ENCODE peak calls at places on chromosomes 1 and 21, in eight cellular contexts. K is uterus, C is left ventricle myocardium inferior, E is colonic mucosa, B is K562, O is ascending aorta, N is hepatocyte, U is psoas muscle. Y is an unnamed sample.

GRCh38 chr1:156641761-156642264 is at the start of gene BCAN:
- DNase-seq in O (no peak), C (peak; percentile 43), E (no peak), B (peak; percentile 58), U (peak; percentile 33), N (peak; percentile 66), K (peak; percentile 61), Y (no peak)

GRCh38 chr1:169340882-169341281 is 26.7 kb downstream of the NME7 start:
- DNase-seq in E (no peak), O (no peak), N (no peak), C (no peak), K (no peak), B (no peak), U (no peak), Y (no peak)

GRCh38 chr1:22317231-22317919 is 134.3 kb upstream of the ZBTB40 start:
- DNase-seq in U (no peak), K (no peak), E (no peak), N (peak; percentile 50), C (no peak), B (peak; percentile 86), O (no peak), Y (peak; percentile 40)

GRCh38 chr1:70745199-70745598 is 302.4 kb downstream of the PTGER3 start:
- DNase-seq in B (no peak), E (no peak), O (no peak), N (no peak), K (no peak), U (no peak), C (no peak), Y (no peak)

GRCh38 chr21:35014302-35015044 is 34.6 kb downstream of the RUNX1 start:
- DNase-seq in E (no peak), U (no peak), C (no peak), K (no peak), N (no peak), O (no peak), B (no peak), Y (no peak)

GRCh38 chr1:46198026-46198826 is at the start of gene POMGNT1:
- DNase-seq in B (peak; percentile 97), C (peak; percentile 76), N (peak; percentile 87), K (peak; percentile 76), U (peak; percentile 78), O (no peak), E (peak; percentile 74), Y (peak; percentile 88)

GRCh38 chr1:93597697-93598096 is 83.9 kb downstream of the BCAR3 start:
- DNase-seq in O (no peak), C (peak; percentile 69), B (no peak), N (peak; percentile 38), E (no peak), K (no peak), U (no peak), Y (peak; percentile 87)

GRCh38 chr21:35583566-35584216 is 476.6 kb downstream of the SETD4 start:
- DNase-seq in B (no peak), N (no peak), U (no peak), E (no peak), C (no peak), O (no peak), K (no peak), Y (no peak)

GRCh38 chr1:86335906-86336305 is 60.2 kb downstream of the ODF2L start:
- DNase-seq in N (no peak), O (no peak), E (no peak), K (no peak), U (no peak), C (no peak), B (no peak), Y (no peak)

GRCh38 chr1:20266642-20267041 is 24.0 kb upstream of the VWA5B1 start:
- DNase-seq in B (no peak), E (no peak), K (no peak), C (no peak), N (no peak), U (no peak), O (no peak), Y (no peak)

GRCh38 chr21:28601708-28602107 is 391.0 kb downstream of the LTN1 start:
- DNase-seq in B (no peak), C (no peak), U (no peak), O (no peak), K (no peak), N (no peak), E (no peak), Y (no peak)

GRCh38 chr1:234409328-234409727 is 36.1 kb downstream of the COA6 start:
- DNase-seq in O (no peak), N (no peak), K (no peak), U (no peak), E (no peak), C (no peak), B (no peak), Y (no peak)

GRCh38 chr1:147579532-147580199 is 38.4 kb downstream of the BCL9 start:
- DNase-seq in N (peak; percentile 91), K (no peak), O (no peak), B (no peak), C (no peak), U (no peak), E (peak; percentile 72), Y (peak; percentile 79)

GRCh38 chr1:219533280-219533679 is 79.6 kb downstream of the ZC3H11B start:
- DNase-seq in B (no peak), C (no peak), U (peak; percentile 39), N (no peak), K (no peak), O (no peak), E (no peak), Y (no peak)

GRCh38 chr1:59947047-59947938 is 20.7 kb upstream of the CYP2J2 start:
- DNase-seq in U (peak; percentile 23), K (peak; percentile 26), O (no peak), B (peak; percentile 69), C (no peak), N (peak; percentile 88), E (peak; percentile 63), Y (no peak)

GRCh38 chr1:179745131-179745611 is 2.1 kb downstream of the FAM163A start:
- DNase-seq in B (no peak), N (peak; percentile 16), O (no peak), E (no peak), K (no peak), U (no peak), C (no peak), Y (no peak)

GRCh38 chr1:202144510-202145324 is at the start of gene ARL8A:
- DNase-seq in E (peak; percentile 80), K (peak; percentile 76), U (peak; percentile 77), O (no peak), C (peak; percentile 82), N (peak; percentile 84), B (peak; percentile 92), Y (peak; percentile 93)

GRCh38 chr1:164712131-164713031 is 153.4 kb downstream of the PBX1 start:
- DNase-seq in E (peak; percentile 37), U (no peak), C (no peak), K (peak; percentile 42), B (peak; percentile 90), N (peak; percentile 39), O (no peak), Y (peak; percentile 65)

GRCh38 chr1:169594391-169594790 is 8.1 kb upstream of the F5 start:
- DNase-seq in U (no peak), B (no peak), E (no peak), K (no peak), O (no peak), C (no peak), N (no peak), Y (no peak)

GRCh38 chr21:39048064-39048463 is 135.2 kb downstream of the PSMG1 start:
- DNase-seq in B (no peak), U (no peak), N (peak; percentile 85), K (no peak), O (no peak), C (no peak), E (peak; percentile 65), Y (no peak)

GRCh38 chr1:2855206-2856075 is 53.9 kb upstream of the TTC34 start:
- DNase-seq in N (no peak), E (no peak), K (no peak), B (no peak), O (no peak), U (no peak), C (no peak), Y (peak; percentile 59)

GRCh38 chr1:245687636-245688535 is 533.1 kb downstream of the KIF26B start:
- DNase-seq in K (no peak), B (no peak), C (no peak), N (no peak), O (no peak), U (no peak), E (no peak), Y (peak; percentile 69)

GRCh38 chr1:23980725-23981063 is 567 bp upstream of the SRSF10 start:
- DNase-seq in U (no peak), B (peak; percentile 46), O (no peak), N (peak; percentile 43), C (no peak), K (peak; percentile 32), E (peak; percentile 44), Y (no peak)

GRCh38 chr1:2044510-2045319 is 5.5 kb upstream of the PRKCZ start:
- DNase-seq in C (peak; percentile 72), B (peak; percentile 94), K (peak; percentile 73), E (peak; percentile 77), U (peak; percentile 79), N (peak; percentile 86), O (no peak), Y (peak; percentile 89)

GRCh38 chr1:85638412-85638811 is 57.9 kb downstream of the CCN1 start:
- DNase-seq in O (no peak), B (no peak), K (no peak), U (no peak), C (no peak), E (no peak), N (no peak), Y (no peak)

GRCh38 chr1:100132566-100133477 is at the start of the genes SASS6 and TRMT13:
- DNase-seq in O (peak; percentile 79), K (peak; percentile 95), E (peak; percentile 99), B (peak; percentile 85), N (peak; percentile 97), U (peak; percentile 97), C (peak; percentile 96), Y (peak; percentile 99)
- TF ChIP-seq CTCF in O (no peak), K (no peak), E (no peak), B (no peak), N (no peak), U (no peak), C (no peak), Y (peak; percentile 15)

GRCh38 chr1:185869590-185869989 is 135.4 kb downstream of the HMCN1 start:
- DNase-seq in E (no peak), K (no peak), B (no peak), N (no peak), U (no peak), O (no peak), C (no peak), Y (no peak)
- H3K27ac ChIP-seq in E (no peak overlapping the region), K (no peak overlapping the region), B (no peak overlapping the region), N (no peak overlapping the region), U (no peak overlapping the region), O (no peak overlapping the region), C (no peak overlapping the region), Y (no peak overlapping the region)

GRCh38 chr1:88683848-88684481 is at the start of gene PKN2:
- DNase-seq in K (peak; percentile 98), B (peak; percentile 94), N (peak; percentile 100), U (peak; percentile 98), O (peak; percentile 88), E (peak; percentile 98), C (peak; percentile 97), Y (peak; percentile 99)
- TF ChIP-seq CTCF in K (peak; percentile 43), B (peak; percentile 34), N (peak; percentile 16), U (peak; percentile 25), O (no peak), E (no peak), C (peak; percentile 44), Y (peak; percentile 19)

GRCh38 chr21:46323227-46323709 is 402 bp downstream of the C21orf58 start:
- DNase-seq in U (no peak), E (no peak), K (no peak), C (no peak), O (no peak), N (peak; percentile 44), B (no peak), Y (no peak)
- H3K27ac ChIP-seq in U (peak overlapping the region; percentile 46), E (no peak overlapping the region), K (no peak overlapping the region), C (peak overlapping the region; percentile 98), O (no peak overlapping the region), N (peak overlapping the region; percentile 3), B (peak overlapping the region; percentile 99), Y (no peak overlapping the region)

Y was measured in kidney.